ENCODE peak calls at places on chromosomes 11 and 22, in eight cellular contexts. U is AG20443; I is cardiac fibroblast; V is stimulated activated CD4-positive, alpha-beta T cell treated with anti-CD3 and anti-CD28 coated beads, Interleukin-2, amount 100 ng/mL, for 48 hours; F is fibroblast of lung; E is NCI-H69; J is activated naive CD4-positive, alpha-beta T cell treated with anti-CD3 and anti-CD28 coated beads, Interleukin-2, amount 10 ng/mL, durations not matched to agents 7 days and 5 days; R is Caki2. G is an unnamed sample.

GRCh38 chr11:115699733-115700132 is 195.5 kb upstream of the CADM1 start:
- DNase-seq in U (peak; percentile 88), I (no peak), V (no peak), F (peak; percentile 99), E (peak; percentile 52), J (no peak), R (no peak), G (no peak)

GRCh38 chr11:102447941-102448868 is 4.4 kb downstream of the TMEM123 start:
- DNase-seq in U (no peak), I (no peak), V (no peak), F (no peak), E (no peak), J (no peak), R (no peak), G (no peak)

GRCh38 chr11:69121021-69121420 is 34.7 kb upstream of the SMIM38 start:
- DNase-seq in U (no peak), I (no peak), V (no peak), F (no peak), E (no peak), J (no peak), R (no peak), G (no peak)

GRCh38 chr11:73194034-73194507 is 24.0 kb upstream of the P2RY2 start:
- DNase-seq in U (no peak), I (no peak), V (no peak), F (no peak), E (no peak), J (no peak), R (no peak), G (no peak)

GRCh38 chr11:111977141-111978027 is 40.2 kb downstream of the DIXDC1 start:
- DNase-seq in U (peak; percentile 85), I (peak; percentile 31), V (peak; percentile 13), F (peak; percentile 57), E (peak; percentile 71), J (peak; percentile 44), R (no peak), G (no peak)

GRCh38 chr22:37419916-37420655 is 7.2 kb downstream of the ELFN2 start:
- DNase-seq in U (no peak), I (no peak), V (no peak), F (peak; percentile 36), E (peak; percentile 24), J (peak; percentile 59), R (no peak), G (no peak)

GRCh38 chr22:23144432-23144831 is 845 bp upstream of the RAB36 start:
- DNase-seq in U (no peak), I (no peak), V (no peak), F (no peak), E (no peak), J (no peak), R (no peak), G (no peak)

GRCh38 chr22:27195104-27195503 is 537.7 kb downstream of the MIAT start:
- DNase-seq in U (no peak), I (no peak), V (no peak), F (no peak), E (no peak), J (no peak), R (no peak), G (no peak)

GRCh38 chr11:723120-723883 is 17.3 kb downstream of the EPS8L2 start:
- DNase-seq in U (peak; percentile 58), I (peak; percentile 70), V (no peak), F (peak; percentile 44), E (peak; percentile 69), J (peak; percentile 78), R (no peak), G (peak; percentile 56)

GRCh38 chr11:122879785-122880184 is 2.8 kb upstream of the JHY start:
- DNase-seq in U (no peak), I (no peak), V (no peak), F (no peak), E (peak; percentile 74), J (no peak), R (no peak), G (no peak)

GRCh38 chr11:3380706-3381570 is 2.0 kb upstream of the ZNF195 start:
- DNase-seq in U (peak; percentile 24), I (peak; percentile 52), V (no peak), F (no peak), E (no peak), J (no peak), R (no peak), G (no peak)

GRCh38 chr22:20422271-20422958 is 15.2 kb downstream of the SCARF2 start:
- DNase-seq in U (peak; percentile 92), I (no peak), V (no peak), F (peak; percentile 66), E (peak; percentile 24), J (no peak), R (no peak), G (no peak)